ENCODE peak calls at places on chromosomes 13 and 19, in ten cellular contexts. Q is colonic mucosa; C is uterus; A is ovary; H is fibroblast of lung; Z is GM23338; M is CD8-positive, alpha-beta T cell; P is lower lobe of right lung; J is gastrocnemius medialis; G is IMR-90. E is an unnamed sample. For H3K4me1, the result is how much of the 10 kb centered on the place peaks cover.

GRCh38 chr19:4057913-4058695 is 8.6 kb downstream of the ZBTB7A start:
- DNase-seq in Q (peak), C (peak), A (peak), H (peak), Z (peak), M (peak), P (peak), J (peak), G (peak), E (peak)

GRCh38 chr13:29583073-29583785 is 12.3 kb downstream of the SLC7A1 start:
- DNase-seq in Q (peak), C (no peak), A (no peak), H (no peak), Z (no peak), M (no peak), P (no peak), J (no peak), G (peak), E (no peak)

GRCh38 chr13:60369242-60369641 is 27.8 kb upstream of the TDRD3 start:
- DNase-seq in Q (no peak), C (no peak), A (no peak), H (no peak), Z (peak), M (no peak), P (no peak), J (no peak), G (peak), E (no peak)

GRCh38 chr13:110726726-110727125 is 13.2 kb downstream of the ING1 start:
- DNase-seq in Q (no peak), C (no peak), A (no peak), H (no peak), Z (no peak), M (peak), P (no peak), J (no peak), G (no peak), E (no peak)

GRCh38 chr13:79772811-79773210 is 291.9 kb downstream of the NDFIP2 start:
- DNase-seq in Q (no peak), C (no peak), A (no peak), H (peak), Z (no peak), M (no peak), P (no peak), J (no peak), G (no peak), E (no peak)

GRCh38 chr19:10159610-10160009 is 35.1 kb downstream of the DNMT1 start:
- DNase-seq in Q (no peak), C (no peak), A (no peak), H (no peak), Z (no peak), M (no peak), P (no peak), J (no peak), G (no peak), E (peak)

GRCh38 chr19:49469828-49470614 is 4.0 kb upstream of the FLT3LG start:
- DNase-seq in Q (no peak), C (no peak), A (no peak), H (no peak), Z (peak), M (peak), P (no peak), J (no peak), G (peak), E (no peak)

GRCh38 chr19:5903054-5903501 is 512 bp downstream of the NDUFA11 start:
- DNase-seq in Q (no peak), C (no peak), A (no peak), H (peak), Z (peak), M (no peak), P (no peak), J (no peak), G (peak), E (peak)

GRCh38 chr19:18833849-18834643 is 2.3 kb downstream of the UPF1 start:
- DNase-seq in Q (peak), C (no peak), A (no peak), H (no peak), Z (peak), M (no peak), P (no peak), J (no peak), G (no peak), E (no peak)

GRCh38 chr13:70985371-70985770 is 877.1 kb upstream of the KLHL1 start:
- DNase-seq in Q (no peak), C (no peak), A (no peak), H (no peak), Z (no peak), M (no peak), P (no peak), J (no peak), G (no peak), E (no peak)

GRCh38 chr19:56097306-56097705 is 23.8 kb downstream of the ZNF787 start:
- DNase-seq in Q (no peak), C (no peak), A (no peak), H (no peak), Z (no peak), M (no peak), P (no peak), J (no peak), G (no peak), E (no peak)

GRCh38 chr19:18785179-18786124 is 5.7 kb downstream of the COMP start:
- DNase-seq in Q (peak), C (peak), A (peak), H (peak), Z (peak), M (peak), P (peak), J (peak), G (peak), E (peak)

GRCh38 chr13:45422731-45423130 is 4.6 kb upstream of the SLC25A30 start:
- DNase-seq in Q (no peak), C (no peak), A (no peak), H (no peak), Z (peak), M (no peak), P (no peak), J (no peak), G (no peak), E (no peak)

GRCh38 chr19:50510700-50511068 is 307 bp downstream of the JOSD2 start:
- DNase-seq in Q (no peak), C (no peak), A (no peak), H (peak), Z (peak), M (no peak), P (no peak), J (no peak), G (no peak), E (no peak)

GRCh38 chr19:49151339-49152217 is 3.6 kb downstream of the HRC start:
- DNase-seq in Q (peak), C (peak), A (peak), H (peak), Z (peak), M (peak), P (peak), J (peak), G (peak), E (peak)

GRCh38 chr13:43865892-43866291 is 13.6 kb downstream of the CCDC122 start:
- DNase-seq in Q (no peak), C (no peak), A (no peak), H (peak), Z (no peak), M (no peak), P (no peak), J (no peak), G (peak), E (no peak)

GRCh38 chr19:10881403-10882107 is 10.2 kb downstream of the CARM1 start:
- DNase-seq in Q (no peak), C (no peak), A (no peak), H (no peak), Z (peak), M (no peak), P (no peak), J (no peak), G (no peak), E (no peak)

GRCh38 chr19:50022823-50023222 is 2.3 kb downstream of the VRK3 start:
- DNase-seq in Q (no peak), C (no peak), A (no peak), H (no peak), Z (no peak), M (no peak), P (no peak), J (no peak), G (no peak), E (no peak)

GRCh38 chr19:13099073-13099999 is 3.3 kb downstream of the LYL1 start:
- DNase-seq in Q (peak), C (peak), A (peak), H (no peak), Z (peak), M (peak), P (peak), J (peak), G (no peak), E (peak)

GRCh38 chr19:48511321-48511731 is 309 bp downstream of the LMTK3 start:
- DNase-seq in Q (no peak), C (no peak), A (no peak), H (no peak), Z (no peak), M (peak), P (no peak), J (no peak), G (no peak), E (no peak)

GRCh38 chr13:99415014-99415650 is 86.1 kb upstream of the TM9SF2 start:
- DNase-seq in Q (no peak), C (no peak), A (no peak), H (no peak), Z (no peak), M (no peak), P (no peak), J (peak), G (no peak), E (no peak)

GRCh38 chr19:18846862-18847515 is 15.2 kb downstream of the UPF1 start:
- DNase-seq in Q (peak), C (peak), A (peak), H (peak), Z (peak), M (peak), P (peak), J (peak), G (peak), E (peak)

GRCh38 chr19:30074741-30075460 is 132.9 kb downstream of the URI1 start:
- DNase-seq in Q (no peak), C (no peak), A (no peak), H (no peak), Z (no peak), M (no peak), P (no peak), J (no peak), G (no peak), E (peak)

GRCh38 chr13:106595623-106596022 is 27.7 kb upstream of the ARGLU1 start:
- DNase-seq in Q (no peak), C (no peak), A (no peak), H (peak), Z (no peak), M (no peak), P (no peak), J (no peak), G (no peak), E (no peak)

GRCh38 chr19:38869836-38870607 is 8.1 kb downstream of the RINL start:
- DNase-seq in Q (peak), C (peak), A (peak), H (peak), Z (peak), M (peak), P (peak), J (no peak), G (peak), E (peak)

GRCh38 chr13:30616927-30617314 is 799 bp upstream of the USPL1 start:
- DNase-seq in Q (peak), C (peak), A (peak), H (peak), Z (peak), M (peak), P (peak), J (peak), G (peak), E (peak)

GRCh38 chr13:52169839-52170238 is 10.4 kb upstream of the NEK3 start:
- DNase-seq in Q (no peak), C (no peak), A (no peak), H (no peak), Z (no peak), M (no peak), P (no peak), J (no peak), G (no peak), E (no peak)

GRCh38 chr13:101681834-101682233 is 229.4 kb downstream of the ITGBL1 start:
- DNase-seq in Q (no peak), C (no peak), A (no peak), H (peak), Z (no peak), M (no peak), P (no peak), J (no peak), G (peak), E (no peak)

GRCh38 chr13:50244913-50245574 is 229.8 kb downstream of the KCNRG start:
- DNase-seq in Q (peak), C (no peak), A (no peak), H (peak), Z (no peak), M (no peak), P (no peak), J (no peak), G (peak), E (no peak)

GRCh38 chr13:22130254-22130653 is 459.4 kb downstream of the FGF9 start:
- DNase-seq in Q (no peak), C (no peak), A (no peak), H (no peak), Z (no peak), M (no peak), P (no peak), J (no peak), G (no peak), E (no peak)

GRCh38 chr19:11538232-11539036 is at the start of gene CNN1:
- DNase-seq in Q (no peak), C (peak), A (peak), H (peak), Z (peak), M (no peak), P (no peak), J (no peak), G (peak), E (no peak)

GRCh38 chr19:3055741-3056453 is 6.4 kb downstream of the TLE5 start:
- DNase-seq in Q (peak), C (peak), A (peak), H (no peak), Z (peak), M (no peak), P (peak), J (no peak), G (no peak), E (peak)

GRCh38 chr19:23774156-23774971 is 15.7 kb upstream of the ZNF681 start:
- DNase-seq in Q (no peak), C (no peak), A (no peak), H (no peak), Z (no peak), M (no peak), P (no peak), J (no peak), G (no peak), E (no peak)

GRCh38 chr13:99542788-99543406 is 41.6 kb downstream of the TM9SF2 start:
- DNase-seq in Q (no peak), C (no peak), A (no peak), H (no peak), Z (no peak), M (no peak), P (no peak), J (no peak), G (no peak), E (no peak)

GRCh38 chr13:100602472-100603142 is 14.0 kb upstream of the GGACT start:
- DNase-seq in Q (no peak), C (no peak), A (no peak), H (no peak), Z (no peak), M (no peak), P (no peak), J (no peak), G (no peak), E (no peak)

DNA sequence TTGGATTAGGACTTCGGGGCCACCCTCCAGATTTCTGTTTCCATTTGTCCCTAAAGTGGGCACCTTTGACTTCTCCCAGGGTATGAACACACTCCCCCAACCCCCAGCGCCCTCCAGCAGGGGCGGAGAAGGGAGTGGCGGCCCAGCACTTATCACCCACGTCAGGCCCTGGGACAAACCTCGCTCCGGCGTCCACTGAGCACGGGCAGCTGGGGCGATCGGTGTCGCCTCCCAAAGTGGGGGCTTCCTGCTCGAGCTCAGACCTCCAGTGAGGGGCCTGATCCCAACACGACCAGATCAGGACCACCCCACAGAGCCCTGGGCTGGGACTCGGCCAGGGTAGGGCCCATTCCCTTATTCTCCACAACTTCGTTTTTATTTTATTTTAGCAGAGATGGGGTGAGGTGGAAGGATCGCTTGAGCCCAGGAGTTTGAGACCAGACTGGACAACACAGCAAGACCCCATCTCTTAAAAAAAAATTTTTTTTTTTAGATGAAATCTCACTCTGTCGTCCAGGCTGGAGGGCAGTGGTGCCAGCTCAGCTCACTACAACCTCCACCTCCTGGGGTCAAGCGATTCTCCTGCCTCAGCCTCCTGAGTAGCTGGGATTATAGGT is 3.7 kb upstream of the TCF3 start:
- DNase-seq in Q (no peak), C (no peak), A (no peak), H (no peak), Z (no peak), M (no peak), P (no peak), J (no peak), G (no peak), E (peak)
- H3K4me1 ChIP-seq in Q (under half), C (under half), A (under half), H (under half), Z (under half), M (under half), P (under half), J (under half), G (under half), E (under half)

DNA sequence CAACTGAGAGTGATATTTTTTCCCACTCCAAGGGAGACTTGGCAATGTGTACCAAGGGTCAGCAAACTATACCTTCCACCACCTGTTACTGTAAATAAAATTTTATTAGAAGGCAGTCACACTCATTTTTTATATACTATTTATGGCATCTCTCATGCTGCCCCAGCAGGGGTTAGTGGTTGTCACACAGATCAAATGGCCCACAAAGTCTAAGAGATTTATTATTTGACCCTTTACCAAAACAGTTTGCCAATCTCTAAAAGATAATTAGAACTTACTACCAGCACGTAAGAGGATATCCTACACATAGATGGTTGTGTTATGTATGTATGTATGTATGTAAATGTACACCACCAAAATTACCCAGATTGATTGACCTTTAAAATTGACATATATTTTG is 185.1 kb downstream of the PRR20E start:
- DNase-seq in Q (no peak), C (no peak), A (no peak), H (no peak), Z (no peak), M (no peak), P (no peak), J (no peak), G (no peak), E (no peak)
- TF ChIP-seq CTCF in Q (no peak), C (no peak), A (no peak), H (no peak), Z (no peak), M (no peak), P (no peak), J (no peak), G (no peak), E (no peak)

DNA sequence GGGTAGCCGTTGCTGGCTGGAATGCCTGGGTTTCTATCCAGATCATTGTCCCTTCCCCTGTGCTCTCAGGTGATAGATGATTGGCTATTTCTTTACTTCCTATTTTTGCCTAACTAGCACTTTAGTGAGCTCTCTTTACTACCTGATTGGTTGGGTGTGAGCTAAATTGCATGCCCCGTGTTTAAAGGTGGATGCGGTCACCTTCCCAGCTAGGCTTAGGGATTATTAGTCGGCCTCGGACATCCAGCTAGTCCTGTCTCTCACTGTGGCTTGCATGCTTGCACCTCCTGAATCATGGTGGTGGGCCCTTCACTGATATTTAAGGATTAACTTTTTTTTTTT is 10.1 kb downstream of the TTYH1 start:
- DNase-seq in Q (no peak), C (no peak), A (no peak), H (no peak), Z (no peak), M (no peak), P (no peak), J (no peak), G (no peak), E (no peak)
- H3K4me1 ChIP-seq in Q (under half), C (under half), A (under half), H (under half), Z (under half), M (under half), P (under half), J (under half), G (under half), E (under half)

DNA sequence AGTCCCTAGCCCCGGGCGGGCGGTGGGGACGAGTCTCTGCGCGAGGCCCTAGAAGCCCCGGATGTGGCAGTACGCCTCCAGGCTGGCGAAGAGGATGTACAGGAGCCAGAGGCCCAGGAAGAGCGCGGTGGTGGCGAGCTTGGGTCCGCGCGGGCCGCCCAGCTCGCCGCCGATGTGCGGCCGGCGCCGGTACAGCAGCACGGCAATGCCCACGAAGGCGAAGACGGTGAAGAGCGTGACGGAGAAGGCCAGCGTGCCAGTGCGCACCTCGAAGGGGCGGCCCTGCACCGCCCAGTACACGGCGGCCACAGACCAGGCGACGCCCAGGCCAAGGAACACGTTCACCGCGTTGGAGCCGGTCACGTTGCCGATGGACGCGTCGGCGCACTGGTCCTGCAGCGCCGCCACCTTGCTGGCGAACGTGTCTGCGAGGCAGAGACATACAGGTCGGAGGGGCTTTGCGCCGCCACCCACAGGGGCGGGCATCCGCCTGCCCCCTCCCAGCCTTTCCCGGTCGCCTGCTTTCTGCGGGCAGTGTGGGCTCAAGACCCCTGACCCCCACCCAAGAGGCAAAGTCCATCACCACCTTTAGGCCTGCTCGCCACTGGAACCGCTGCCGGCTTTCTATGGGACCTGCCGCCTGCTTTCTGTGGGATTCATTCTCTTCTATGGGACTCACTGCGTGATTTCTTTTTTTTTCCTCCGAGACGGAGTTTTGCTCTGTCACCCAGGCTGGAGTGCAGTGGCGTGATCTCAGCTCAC is 10.9 kb upstream of the MEIS3 start:
- DNase-seq in Q (peak), C (no peak), A (no peak), H (peak), Z (peak), M (peak), P (peak), J (no peak), G (peak), E (no peak)
- TF ChIP-seq CTCF in Q (no peak), C (peak), A (peak), H (no peak), Z (peak), M (no peak), P (no peak), J (peak), G (no peak), E (peak)

E was measured in left lung.